ENCODE peak calls at places on chromosomes 12 and 14, in four cellular contexts. H, L, N and V are unnamed samples.

GRCh38 chr12:25960176-25960575 is 1.7 kb downstream of the RASSF8 start:
- DNase-seq in H (peak; percentile 12), L (no peak), N (no peak), V (peak; percentile 55)

GRCh38 chr14:59018460-59018859 is 170.0 kb upstream of the DAAM1 start:
- DNase-seq in H (no peak), L (no peak), N (no peak), V (no peak)

GRCh38 chr14:51846631-51847488 is 13.6 kb upstream of the GNG2 start:
- DNase-seq in H (no peak), L (no peak), N (no peak), V (peak; percentile 35)

GRCh38 chr12:107091989-107092641 is 1.2 kb downstream of the CRY1 start:
- DNase-seq in H (peak; percentile 75), L (peak; percentile 86), N (peak; percentile 60), V (peak; percentile 57)

GRCh38 chr14:104975481-104976197 is 2.5 kb downstream of the AHNAK2 start:
- DNase-seq in H (no peak), L (no peak), N (no peak), V (peak; percentile 62)

GRCh38 chr12:57740656-57741412 is 2.3 kb upstream of the AGAP2 start:
- DNase-seq in H (no peak), L (no peak), N (no peak), V (no peak)

GRCh38 chr12:99984271-99985128 is at the start of gene ANKS1B:
- DNase-seq in H (peak; percentile 52), L (no peak), N (peak; percentile 57), V (peak; percentile 89)

GRCh38 chr12:60180298-60180697 is 584.5 kb downstream of the SLC16A7 start:
- DNase-seq in H (no peak), L (no peak), N (no peak), V (no peak)

GRCh38 chr12:28191690-28192089 is 1.4 kb downstream of the CCDC91 start:
- DNase-seq in H (peak; percentile 13), L (no peak), N (peak; percentile 24), V (peak; percentile 15)

GRCh38 chr12:94111290-94111689 is 37.1 kb upstream of the PLXNC1 start:
- DNase-seq in H (no peak), L (no peak), N (no peak), V (no peak)

GRCh38 chr12:109989380-109989779 is 6.8 kb downstream of the GIT2 start:
- DNase-seq in H (no peak), L (no peak), N (no peak), V (no peak)

GRCh38 chr14:99660006-99660566 is 15.2 kb downstream of the HHIPL1 start:
- DNase-seq in H (no peak), L (no peak), N (no peak), V (no peak)

GRCh38 chr12:65881965-65882413 is 57.7 kb downstream of the HMGA2 start:
- DNase-seq in H (no peak), L (no peak), N (peak; percentile 12), V (no peak)
- TF ChIP-seq CTCF in H (no peak), L (no peak), N (no peak), V (peak; percentile 47)

DNA sequence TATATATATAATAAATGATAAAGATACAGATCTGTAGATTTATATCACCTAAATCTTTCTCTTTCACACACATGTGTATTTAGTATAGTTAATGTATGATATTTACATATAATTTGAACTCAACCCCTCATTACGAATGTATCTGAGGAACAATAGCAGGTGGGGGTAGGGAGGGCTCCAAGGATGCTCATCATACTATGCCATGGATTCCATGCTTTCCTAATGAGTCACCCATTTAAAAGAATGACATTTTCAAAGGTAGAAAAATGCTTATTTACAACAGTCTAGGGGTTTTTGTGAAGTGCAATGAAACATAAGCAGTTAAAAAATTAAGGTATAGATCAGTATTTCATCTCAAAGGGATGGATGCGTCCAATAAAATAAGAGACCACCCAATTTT is 181.6 kb downstream of the SOX5 start:
- DNase-seq in H (no peak), L (no peak), N (no peak), V (no peak)
- TF ChIP-seq EP300 in H (no peak), L (no peak), N (no peak), V (no peak)

GRCh38 chr14:94768521-94769412 is 1.1 kb downstream of the GSC start:
- DNase-seq in H (no peak), L (no peak), N (no peak), V (no peak)

GRCh38 chr14:94770815-94771190 is 890 bp upstream of the GSC start:
- DNase-seq in H (no peak), L (no peak), N (no peak), V (no peak)

GRCh38 chr14:94770251-94770749 is 387 bp upstream of the GSC start:
- DNase-seq in H (no peak), L (no peak), N (no peak), V (no peak)

GRCh38 chr14:94768141-94768520 is 1.8 kb downstream of the GSC start:
- DNase-seq in H (no peak), L (no peak), N (no peak), V (no peak)

GRCh38 chr14:94769413-94770250 is at the start of gene GSC:
- DNase-seq in H (peak; percentile 36), L (no peak), N (no peak), V (peak; percentile 90)
- TF ChIP-seq CHD2 in H (no peak), L (no peak), N (no peak), V (no peak)

GRCh38 chr14:74942608-74943007 is 12.8 kb downstream of the PGF start:
- DNase-seq in H (no peak), L (no peak), N (no peak), V (no peak)

GRCh38 chr14:74945852-74946658 is 9.3 kb downstream of the PGF start:
- DNase-seq in H (peak; percentile 95), L (peak; percentile 84), N (peak; percentile 86), V (peak; percentile 95)

GRCh38 chr14:74946659-74947281 is 8.6 kb downstream of the PGF start:
- DNase-seq in H (no peak), L (no peak), N (no peak), V (peak; percentile 75)

GRCh38 chr14:74947353-74948227 is 7.8 kb downstream of the PGF start:
- DNase-seq in H (no peak), L (no peak), N (no peak), V (no peak)

DNA sequence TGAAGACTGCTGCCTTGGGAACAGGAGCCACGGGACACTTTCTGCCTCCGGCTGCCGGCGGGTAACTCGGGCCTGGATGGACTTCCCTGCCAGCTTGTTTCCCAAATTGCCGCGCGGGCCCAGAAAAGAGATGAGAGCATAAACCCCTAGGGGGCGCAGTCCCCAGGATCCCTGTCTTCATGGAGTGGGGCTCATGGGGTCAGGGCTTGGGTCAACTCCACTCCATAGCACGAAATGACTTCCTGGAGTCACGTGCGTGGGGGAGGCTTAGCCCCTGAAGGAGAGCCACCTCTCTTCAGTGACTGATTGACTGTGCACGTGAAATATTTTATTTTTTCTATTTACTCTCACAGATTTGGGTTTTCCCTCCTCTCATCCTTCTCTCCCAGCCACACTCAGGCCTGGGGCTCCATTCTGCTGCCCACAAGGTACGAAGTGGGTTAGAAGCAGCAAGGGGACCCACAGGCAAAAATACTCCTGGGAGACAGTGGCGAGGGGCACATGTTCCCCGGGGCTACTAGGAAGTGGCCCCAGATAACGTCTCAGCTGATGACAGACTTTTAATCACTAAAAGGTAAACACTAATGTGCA is 10.0 kb downstream of the PGF start:
- DNase-seq in H (peak; percentile 75), L (no peak), N (peak; percentile 79), V (peak; percentile 84)
- TF ChIP-seq CTCF in H (peak; percentile 62), L (peak; percentile 61), N (peak; percentile 60), V (peak; percentile 71)

GRCh38 chr12:98438826-98439225 is 76.6 kb upstream of the TMPO start:
- DNase-seq in H (no peak), L (no peak), N (no peak), V (no peak)

GRCh38 chr12:98446060-98446459 is 69.3 kb upstream of the TMPO start:
- DNase-seq in H (no peak), L (no peak), N (no peak), V (no peak)

GRCh38 chr12:98439471-98440164 is 75.8 kb upstream of the TMPO start:
- DNase-seq in H (no peak), L (no peak), N (no peak), V (no peak)

DNA sequence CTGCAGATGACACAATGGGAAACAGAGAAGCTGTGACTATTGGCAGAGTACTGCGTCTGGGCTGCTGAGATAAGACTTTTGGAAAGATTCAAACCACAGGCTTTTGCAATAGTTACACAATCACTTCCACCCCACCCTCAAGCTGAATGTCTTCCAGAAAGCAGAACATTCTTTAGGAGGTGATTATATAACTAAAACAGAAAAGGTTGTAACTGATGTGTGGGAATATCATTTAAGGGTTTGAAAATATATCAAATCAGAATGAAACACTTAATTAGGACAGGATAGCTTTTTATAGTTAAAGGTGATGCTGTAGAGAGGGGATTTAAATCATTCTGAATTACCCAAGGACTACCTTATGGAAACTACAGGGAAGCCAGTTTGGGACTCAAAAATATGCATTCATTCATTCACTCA is 75.2 kb upstream of the TMPO start:
- DNase-seq in H (no peak), L (no peak), N (peak; percentile 87), V (no peak)
- TF ChIP-seq EP300 in H (no peak), L (no peak), N (peak; percentile 98), V (no peak)

GRCh38 chr12:108826807-108827721 is 30.3 kb downstream of the SSH1 start:
- DNase-seq in H (no peak), L (no peak), N (no peak), V (peak; percentile 43)
- TF ChIP-seq CHD2 in H (no peak), L (no peak), N (no peak), V (no peak)

DNA sequence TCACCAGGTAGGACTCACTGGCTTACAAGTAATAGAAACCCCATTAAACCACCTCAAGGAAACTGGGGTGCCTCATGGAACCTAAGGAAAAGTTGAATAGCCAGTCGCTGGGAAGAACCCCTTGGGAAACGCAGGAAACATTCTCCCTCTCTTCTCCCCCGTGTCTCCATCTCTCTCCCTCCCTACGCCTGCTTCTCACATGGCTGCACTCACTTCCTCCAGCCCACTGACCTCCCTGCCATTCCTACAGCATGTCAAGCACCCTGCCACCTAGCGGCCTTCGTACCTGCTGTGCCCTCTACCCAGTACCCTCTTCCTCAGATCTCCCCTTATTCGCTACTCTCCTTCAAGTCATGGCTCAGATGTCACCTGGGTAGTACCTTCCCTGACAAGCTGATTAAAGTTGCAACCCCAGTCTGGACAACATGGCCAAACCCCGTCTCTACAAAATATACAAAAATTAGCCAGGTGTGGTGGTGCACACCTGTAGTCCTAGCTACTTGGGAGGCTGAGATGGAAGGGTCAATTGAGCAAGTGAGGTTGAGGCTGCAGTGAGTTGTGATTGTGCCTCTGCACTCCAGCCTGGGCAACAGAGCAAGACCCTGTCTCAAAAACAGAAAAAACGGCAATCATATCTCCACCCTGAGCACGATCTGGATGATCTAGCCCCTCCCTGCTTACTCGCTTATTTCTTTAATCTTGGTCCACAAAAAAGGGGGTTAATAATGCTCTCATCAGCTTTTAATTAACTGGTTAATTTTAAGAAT is 6.4 kb upstream of the DTX1 start:
- DNase-seq in H (peak; percentile 63), L (peak; percentile 29), N (no peak), V (peak; percentile 70)
- TF ChIP-seq CTCF in H (peak; percentile 31), L (peak; percentile 63), N (peak; percentile 17), V (peak; percentile 42)

GRCh38 chr12:32444895-32445294 is 45.5 kb downstream of the FGD4 start:
- DNase-seq in H (no peak), L (peak; percentile 85), N (no peak), V (no peak)
- TF ChIP-seq EP300 in H (no peak), L (peak; percentile 41), N (no peak), V (no peak)